ENCODE peak calls at places on chromosomes 5 and 9, in five cellular contexts. J, K, D, Z and T are unnamed samples.
A peak's percentile ranks its signal among the peaks of the same experiment; 100 is the strongest.

GRCh38 chr5:172607213-172607793 is 33.8 kb upstream of the NEURL1B start:
- DNase-seq in J (no peak), K (no peak), D (no peak), Z (no peak), T (no peak)

GRCh38 chr5:103894882-103895281 is 332.3 kb upstream of the NUDT12 start:
- DNase-seq in J (no peak), K (no peak), D (no peak), Z (no peak), T (no peak)

GRCh38 chr9:16515207-16515606 is 355.3 kb downstream of the BNC2 start:
- DNase-seq in J (no peak), K (no peak), D (no peak), Z (no peak), T (no peak)

GRCh38 chr5:57662991-57663390 is 180.4 kb upstream of the ACTBL2 start:
- DNase-seq in J (no peak), K (no peak), D (no peak), Z (no peak), T (no peak)

GRCh38 chr5:81253875-81254274 is 20.8 kb downstream of the CKMT2 start:
- DNase-seq in J (no peak), K (no peak), D (no peak), Z (no peak), T (no peak)

GRCh38 chr5:1936413-1936812 is 53.7 kb upstream of the IRX4 start:
- DNase-seq in J (no peak), K (peak; percentile 15), D (no peak), Z (no peak), T (no peak)

GRCh38 chr5:159449925-159450324 is 119.6 kb upstream of the IL12B start:
- DNase-seq in J (no peak), K (no peak), D (no peak), Z (no peak), T (no peak)

GRCh38 chr9:126860077-126860756 is at the start of gene ZBTB34:
- DNase-seq in J (peak; percentile 73), K (peak; percentile 88), D (peak; percentile 78), Z (peak; percentile 59), T (peak; percentile 92)

GRCh38 chr5:2750758-2751464 is 566 bp downstream of the IRX2 start:
- DNase-seq in J (no peak), K (no peak), D (no peak), Z (no peak), T (no peak)

DNA sequence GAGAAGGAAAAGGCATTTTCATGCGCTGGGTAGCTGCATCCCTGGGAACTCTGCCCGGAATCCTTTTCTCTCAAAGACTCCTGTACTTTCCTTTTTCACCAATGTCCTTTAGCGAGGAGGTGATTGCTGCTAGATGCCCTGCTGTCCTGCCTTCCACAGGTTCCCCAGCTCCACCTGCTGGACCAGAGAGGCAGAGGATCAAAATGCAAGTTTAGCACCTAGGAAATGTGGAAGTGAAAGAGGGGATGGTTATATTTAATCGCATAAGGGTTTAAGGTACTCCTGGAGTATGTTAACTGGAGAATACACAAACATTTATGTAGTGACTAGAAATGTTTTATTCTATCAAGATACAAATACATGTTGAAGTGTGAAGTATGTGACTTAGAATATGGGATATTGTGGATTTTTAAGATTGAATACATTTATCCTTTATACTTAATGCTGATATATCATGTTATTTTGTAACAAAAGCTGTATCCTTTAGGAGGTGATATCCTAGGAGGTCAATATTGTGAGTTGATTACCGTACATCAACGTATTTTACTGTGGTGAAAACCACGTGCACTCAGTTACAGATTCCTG is 145.8 kb downstream of the ARHGAP26 start:
- DNase-seq in J (peak; percentile 39), K (no peak), D (peak; percentile 57), Z (no peak), T (no peak)
- TF ChIP-seq CTCF in J (peak; percentile 63), K (peak; percentile 43), D (peak; percentile 54), Z (no peak), T (peak; percentile 56)

DNA sequence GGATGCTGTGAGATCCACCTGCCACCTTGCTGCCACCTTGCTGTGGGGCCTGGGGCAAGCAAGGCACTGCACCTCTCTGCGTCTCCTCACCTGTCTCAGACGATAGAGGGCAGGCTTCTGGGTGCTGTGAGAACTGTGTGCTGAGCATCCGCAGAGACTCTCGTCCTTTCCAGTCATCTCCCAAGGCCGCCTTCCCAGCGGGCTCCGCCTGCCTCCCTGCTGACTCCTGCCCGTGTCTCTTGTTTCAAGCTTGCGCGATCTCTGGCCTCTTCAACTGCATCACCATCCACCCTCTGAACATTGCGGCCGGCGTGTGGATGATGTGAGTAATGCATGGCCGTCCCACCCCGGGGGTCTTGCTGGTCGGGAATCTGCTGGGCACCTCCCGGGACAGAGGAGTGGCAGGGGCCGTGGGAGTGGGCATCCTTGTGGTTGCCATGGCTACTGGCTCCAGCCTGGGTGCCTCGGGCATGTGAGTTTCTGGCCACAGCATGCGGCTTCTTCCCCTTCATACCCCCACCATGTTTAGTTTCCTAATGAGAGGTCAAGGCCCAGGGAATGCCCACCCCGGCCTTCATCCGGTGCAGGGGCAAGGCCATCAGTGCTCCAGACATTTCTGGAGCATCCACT is 3.6 kb downstream of the CACFD1 start:
- DNase-seq in J (no peak), K (no peak), D (no peak), Z (no peak), T (no peak)
- TF ChIP-seq CTCF in J (no peak), K (no peak), D (no peak), Z (no peak), T (no peak)

GRCh38 chr9:20625003-20625349 is 2.7 kb upstream of the MLLT3 start:
- DNase-seq in J (no peak), K (no peak), D (no peak), Z (no peak), T (no peak)
- TF ChIP-seq CTCF in J (no peak), K (no peak), D (no peak), Z (no peak), T (no peak)

DNA sequence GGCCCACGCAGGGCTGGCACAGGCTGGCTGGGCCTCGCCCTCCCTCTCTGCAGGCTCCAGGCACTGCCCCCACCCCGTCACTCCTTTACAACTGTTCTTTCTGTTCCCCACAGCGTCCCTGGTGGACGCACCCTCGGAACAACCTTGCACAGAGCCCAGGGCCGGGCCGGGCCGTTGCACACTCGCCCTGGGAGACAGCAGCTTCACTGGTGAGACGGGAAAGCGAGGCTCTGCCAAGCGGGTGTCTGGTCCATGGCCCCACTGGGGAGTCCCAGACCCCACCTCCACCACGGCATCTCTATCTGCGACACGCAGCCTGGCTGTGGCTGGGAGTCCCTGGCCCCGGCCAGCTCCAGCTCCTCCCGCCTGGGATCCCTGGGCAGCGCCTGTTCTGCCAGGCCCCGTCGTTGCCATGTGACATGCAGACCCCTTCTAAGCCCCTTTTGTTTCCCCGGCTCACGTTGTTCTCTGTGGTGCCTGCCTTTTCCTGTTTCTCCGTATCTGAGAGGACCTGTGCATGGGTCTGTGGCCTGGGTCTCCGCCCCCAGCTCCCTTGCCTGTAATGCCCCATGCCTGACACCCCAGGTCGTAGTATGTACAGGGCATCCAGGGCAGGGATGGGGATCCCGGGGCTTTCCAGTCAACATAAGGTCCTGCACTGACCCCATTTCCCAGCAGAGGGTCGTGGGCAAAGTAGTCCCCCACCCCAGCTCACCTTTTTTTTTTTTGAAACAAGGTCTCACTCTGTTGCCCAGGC is 18.6 kb upstream of the QSOX2 start:
- DNase-seq in J (no peak), K (no peak), D (no peak), Z (no peak), T (no peak)
- TF ChIP-seq CTCF in J (no peak), K (no peak), D (no peak), Z (no peak), T (no peak)